ENCODE peak calls at places on chromosomes 2 and 18, in seven cellular contexts. W is Ammon's horn; V is Jurkat, Clone E6-1; A is AG09309; Y is astrocyte of the hippocampus; G is HFFc6; B is GM04504. F is an unnamed sample.

GRCh38 chr2:86046985-86047384 is 58.7 kb downstream of the POLR1A start:
- DNase-seq in B (no peak), V (no peak), G (peak; percentile 65), Y (peak; percentile 55), W (no peak), A (no peak), F (no peak)

GRCh38 chr2:21633531-21634310 is 510.0 kb downstream of the TDRD15 start:
- DNase-seq in V (no peak), Y (peak; percentile 4), W (no peak), A (no peak), B (no peak), G (no peak), F (no peak)

GRCh38 chr18:50286391-50287027 is 983 bp downstream of the CXXC1 start:
- DNase-seq in W (no peak), G (peak; percentile 38), A (no peak), V (no peak), Y (peak; percentile 34), B (no peak), F (no peak)

GRCh38 chr2:236720974-236721600 is 151.5 kb downstream of the ACKR3 start:
- DNase-seq in B (no peak), G (no peak), V (no peak), Y (no peak), A (no peak), W (no peak), F (no peak)

GRCh38 chr2:38959938-38960608 is 70.4 kb downstream of the ARHGEF33 start:
- DNase-seq in G (peak; percentile 50), W (peak; percentile 64), A (peak; percentile 5), V (no peak), Y (peak; percentile 94), B (peak; percentile 48), F (peak; percentile 61)

GRCh38 chr2:24147364-24147763 is 24.1 kb downstream of the FAM228B start:
- DNase-seq in V (no peak), W (no peak), Y (no peak), G (no peak), A (no peak), B (no peak), F (no peak)

GRCh38 chr2:19120941-19121750 is 237.3 kb downstream of the OSR1 start:
- DNase-seq in Y (peak; percentile 56), G (peak; percentile 88), V (no peak), A (peak; percentile 83), W (peak; percentile 78), B (peak; percentile 80), F (peak; percentile 69)

GRCh38 chr18:49227456-49227855 is 233.0 kb downstream of the DYM start:
- DNase-seq in W (no peak), G (no peak), Y (no peak), B (no peak), A (no peak), V (peak; percentile 84), F (no peak)

GRCh38 chr2:74142340-74142739 is 5.4 kb downstream of the BOLA3 start:
- DNase-seq in B (no peak), Y (no peak), G (no peak), W (no peak), V (no peak), A (no peak), F (no peak)

GRCh38 chr18:80103231-80103630 is 5.8 kb upstream of the ADNP2 start:
- DNase-seq in V (no peak), Y (peak; percentile 32), G (peak; percentile 38), W (no peak), A (peak; percentile 32), B (peak; percentile 23), F (peak; percentile 22)